ENCODE peak calls at places on chromosome 9, in nine cellular contexts. One of them, this sample, is unnamed.
A peak's percentile ranks its signal among the peaks of the same experiment; 100 is the strongest.

GRCh38 chr9:72038890-72039410 is 21.5 kb downstream of the C9orf57 start:
- DNase-seq in anterior cingulate cortex: peak; percentile 54
- DNase-seq in activated T-cell treated with anti-CD3 and anti-CD28 coated beads, Interleukin-2, amount 50 U/mL, for 1 hour: peak; percentile 63
- DNase-seq in NCI-H1417: peak; percentile 95
- DNase-seq in T-cell: peak; percentile 49
- DNase-seq in NCI-H2081: peak; percentile 52
- DNase-seq in activated effector memory CD4-positive, alpha-beta T cell treated with Interleukin-2 at 50 U/mL for 16 hours: peak; percentile 35
- DNase-seq in activated CD4-positive, alpha-beta T cell treated with anti-CD3 and anti-CD28 coated beads for 1 hour: peak; percentile 34
- DNase-seq in breast epithelium: peak; percentile 41
- DNase-seq in this sample: peak; percentile 46

GRCh38 chr9:127680226-127680625 is 26.6 kb upstream of the CFAP157 start:
- DNase-seq in anterior cingulate cortex: no peak
- DNase-seq in activated T-cell treated with anti-CD3 and anti-CD28 coated beads, Interleukin-2, amount 50 U/mL, for 1 hour: no peak
- DNase-seq in NCI-H1417: no peak
- DNase-seq in T-cell: no peak
- DNase-seq in NCI-H2081: no peak
- DNase-seq in activated effector memory CD4-positive, alpha-beta T cell treated with Interleukin-2 at 50 U/mL for 16 hours: no peak
- DNase-seq in activated CD4-positive, alpha-beta T cell treated with anti-CD3 and anti-CD28 coated beads for 1 hour: no peak
- DNase-seq in breast epithelium: no peak
- DNase-seq in this sample: no peak

GRCh38 chr9:2427016-2427891 is 194.3 kb upstream of the VLDLR start:
- DNase-seq in anterior cingulate cortex: no peak
- DNase-seq in activated T-cell treated with anti-CD3 and anti-CD28 coated beads, Interleukin-2, amount 50 U/mL, for 1 hour: no peak
- DNase-seq in NCI-H1417: peak; percentile 73
- DNase-seq in T-cell: no peak
- DNase-seq in NCI-H2081: no peak
- DNase-seq in activated effector memory CD4-positive, alpha-beta T cell treated with Interleukin-2 at 50 U/mL for 16 hours: no peak
- DNase-seq in activated CD4-positive, alpha-beta T cell treated with anti-CD3 and anti-CD28 coated beads for 1 hour: no peak
- DNase-seq in breast epithelium: peak; percentile 46
- DNase-seq in this sample: no peak

GRCh38 chr9:4106744-4107143 is 193.1 kb downstream of the GLIS3 start:
- DNase-seq in anterior cingulate cortex: no peak
- DNase-seq in activated T-cell treated with anti-CD3 and anti-CD28 coated beads, Interleukin-2, amount 50 U/mL, for 1 hour: no peak
- DNase-seq in NCI-H1417: no peak
- DNase-seq in T-cell: no peak
- DNase-seq in NCI-H2081: no peak
- DNase-seq in activated effector memory CD4-positive, alpha-beta T cell treated with Interleukin-2 at 50 U/mL for 16 hours: no peak
- DNase-seq in activated CD4-positive, alpha-beta T cell treated with anti-CD3 and anti-CD28 coated beads for 1 hour: no peak
- DNase-seq in breast epithelium: no peak
- DNase-seq in this sample: no peak

GRCh38 chr9:79682076-79682736 is 110.4 kb downstream of the TLE4 start:
- DNase-seq in anterior cingulate cortex: no peak
- DNase-seq in activated T-cell treated with anti-CD3 and anti-CD28 coated beads, Interleukin-2, amount 50 U/mL, for 1 hour: no peak
- DNase-seq in NCI-H1417: peak; percentile 25
- DNase-seq in T-cell: no peak
- DNase-seq in NCI-H2081: no peak
- DNase-seq in activated effector memory CD4-positive, alpha-beta T cell treated with Interleukin-2 at 50 U/mL for 16 hours: no peak
- DNase-seq in activated CD4-positive, alpha-beta T cell treated with anti-CD3 and anti-CD28 coated beads for 1 hour: no peak
- DNase-seq in breast epithelium: no peak
- DNase-seq in this sample: no peak

GRCh38 chr9:133594310-133594709 is 14.9 kb downstream of the FAM163B start:
- DNase-seq in anterior cingulate cortex: no peak
- DNase-seq in activated T-cell treated with anti-CD3 and anti-CD28 coated beads, Interleukin-2, amount 50 U/mL, for 1 hour: no peak
- DNase-seq in NCI-H1417: no peak
- DNase-seq in T-cell: no peak
- DNase-seq in NCI-H2081: no peak
- DNase-seq in activated effector memory CD4-positive, alpha-beta T cell treated with Interleukin-2 at 50 U/mL for 16 hours: no peak
- DNase-seq in activated CD4-positive, alpha-beta T cell treated with anti-CD3 and anti-CD28 coated beads for 1 hour: no peak
- DNase-seq in breast epithelium: no peak
- DNase-seq in this sample: no peak

GRCh38 chr9:15317836-15318235 is 10.8 kb upstream of the TTC39B start:
- DNase-seq in anterior cingulate cortex: no peak
- DNase-seq in activated T-cell treated with anti-CD3 and anti-CD28 coated beads, Interleukin-2, amount 50 U/mL, for 1 hour: no peak
- DNase-seq in NCI-H1417: no peak
- DNase-seq in T-cell: no peak
- DNase-seq in NCI-H2081: no peak
- DNase-seq in activated effector memory CD4-positive, alpha-beta T cell treated with Interleukin-2 at 50 U/mL for 16 hours: no peak
- DNase-seq in activated CD4-positive, alpha-beta T cell treated with anti-CD3 and anti-CD28 coated beads for 1 hour: no peak
- DNase-seq in breast epithelium: no peak
- DNase-seq in this sample: no peak

GRCh38 chr9:15211994-15212501 is 95.0 kb downstream of the TTC39B start:
- DNase-seq in anterior cingulate cortex: no peak
- DNase-seq in activated T-cell treated with anti-CD3 and anti-CD28 coated beads, Interleukin-2, amount 50 U/mL, for 1 hour: no peak
- DNase-seq in NCI-H1417: no peak
- DNase-seq in T-cell: no peak
- DNase-seq in NCI-H2081: no peak
- DNase-seq in activated effector memory CD4-positive, alpha-beta T cell treated with Interleukin-2 at 50 U/mL for 16 hours: no peak
- DNase-seq in activated CD4-positive, alpha-beta T cell treated with anti-CD3 and anti-CD28 coated beads for 1 hour: no peak
- DNase-seq in breast epithelium: no peak
- DNase-seq in this sample: no peak

GRCh38 chr9:124197177-124198095 is 60.3 kb upstream of the NEK6 start:
- DNase-seq in anterior cingulate cortex: no peak
- DNase-seq in activated T-cell treated with anti-CD3 and anti-CD28 coated beads, Interleukin-2, amount 50 U/mL, for 1 hour: no peak
- DNase-seq in NCI-H1417: no peak
- DNase-seq in T-cell: no peak
- DNase-seq in NCI-H2081: no peak
- DNase-seq in activated effector memory CD4-positive, alpha-beta T cell treated with Interleukin-2 at 50 U/mL for 16 hours: no peak
- DNase-seq in activated CD4-positive, alpha-beta T cell treated with anti-CD3 and anti-CD28 coated beads for 1 hour: no peak
- DNase-seq in breast epithelium: no peak
- DNase-seq in this sample: no peak

GRCh38 chr9:89418882-89419641 is 78.9 kb downstream of the SEMA4D start:
- DNase-seq in anterior cingulate cortex: no peak
- DNase-seq in activated T-cell treated with anti-CD3 and anti-CD28 coated beads, Interleukin-2, amount 50 U/mL, for 1 hour: peak; percentile 71
- DNase-seq in NCI-H1417: no peak
- DNase-seq in T-cell: peak; percentile 61
- DNase-seq in NCI-H2081: no peak
- DNase-seq in activated effector memory CD4-positive, alpha-beta T cell treated with Interleukin-2 at 50 U/mL for 16 hours: peak; percentile 72
- DNase-seq in activated CD4-positive, alpha-beta T cell treated with anti-CD3 and anti-CD28 coated beads for 1 hour: peak; percentile 64
- DNase-seq in breast epithelium: no peak
- DNase-seq in this sample: peak; percentile 69

GRCh38 chr9:136544549-136545064 is 1.2 kb downstream of the NOTCH1 start:
- DNase-seq in anterior cingulate cortex: peak; percentile 92
- DNase-seq in activated T-cell treated with anti-CD3 and anti-CD28 coated beads, Interleukin-2, amount 50 U/mL, for 1 hour: peak; percentile 63
- DNase-seq in NCI-H1417: peak; percentile 52
- DNase-seq in T-cell: peak; percentile 50
- DNase-seq in NCI-H2081: no peak
- DNase-seq in activated effector memory CD4-positive, alpha-beta T cell treated with Interleukin-2 at 50 U/mL for 16 hours: peak; percentile 37
- DNase-seq in activated CD4-positive, alpha-beta T cell treated with anti-CD3 and anti-CD28 coated beads for 1 hour: peak; percentile 37
- DNase-seq in breast epithelium: no peak
- DNase-seq in this sample: peak; percentile 39

GRCh38 chr9:99680191-99680590 is 141.5 kb upstream of the NR4A3 start:
- DNase-seq in anterior cingulate cortex: no peak
- DNase-seq in activated T-cell treated with anti-CD3 and anti-CD28 coated beads, Interleukin-2, amount 50 U/mL, for 1 hour: no peak
- DNase-seq in NCI-H1417: no peak
- DNase-seq in T-cell: no peak
- DNase-seq in NCI-H2081: no peak
- DNase-seq in activated effector memory CD4-positive, alpha-beta T cell treated with Interleukin-2 at 50 U/mL for 16 hours: no peak
- DNase-seq in activated CD4-positive, alpha-beta T cell treated with anti-CD3 and anti-CD28 coated beads for 1 hour: no peak
- DNase-seq in breast epithelium: no peak
- DNase-seq in this sample: no peak

GRCh38 chr9:37121881-37122280 is 1.5 kb downstream of the ZCCHC7 start:
- DNase-seq in anterior cingulate cortex: no peak
- DNase-seq in activated T-cell treated with anti-CD3 and anti-CD28 coated beads, Interleukin-2, amount 50 U/mL, for 1 hour: no peak
- DNase-seq in NCI-H1417: no peak
- DNase-seq in T-cell: no peak
- DNase-seq in NCI-H2081: no peak
- DNase-seq in activated effector memory CD4-positive, alpha-beta T cell treated with Interleukin-2 at 50 U/mL for 16 hours: no peak
- DNase-seq in activated CD4-positive, alpha-beta T cell treated with anti-CD3 and anti-CD28 coated beads for 1 hour: no peak
- DNase-seq in breast epithelium: no peak
- DNase-seq in this sample: no peak

GRCh38 chr9:124444166-124444565 is 6.1 kb upstream of the ADGRD2 start:
- DNase-seq in anterior cingulate cortex: no peak
- DNase-seq in activated T-cell treated with anti-CD3 and anti-CD28 coated beads, Interleukin-2, amount 50 U/mL, for 1 hour: no peak
- DNase-seq in NCI-H1417: no peak
- DNase-seq in T-cell: no peak
- DNase-seq in NCI-H2081: no peak
- DNase-seq in activated effector memory CD4-positive, alpha-beta T cell treated with Interleukin-2 at 50 U/mL for 16 hours: no peak
- DNase-seq in activated CD4-positive, alpha-beta T cell treated with anti-CD3 and anti-CD28 coated beads for 1 hour: no peak
- DNase-seq in breast epithelium: no peak
- DNase-seq in this sample: no peak

GRCh38 chr9:21777701-21778100 is 24.7 kb upstream of the MTAP start:
- DNase-seq in anterior cingulate cortex: no peak
- DNase-seq in activated T-cell treated with anti-CD3 and anti-CD28 coated beads, Interleukin-2, amount 50 U/mL, for 1 hour: no peak
- DNase-seq in NCI-H1417: no peak
- DNase-seq in T-cell: no peak
- DNase-seq in NCI-H2081: no peak
- DNase-seq in activated effector memory CD4-positive, alpha-beta T cell treated with Interleukin-2 at 50 U/mL for 16 hours: no peak
- DNase-seq in activated CD4-positive, alpha-beta T cell treated with anti-CD3 and anti-CD28 coated beads for 1 hour: no peak
- DNase-seq in breast epithelium: no peak
- DNase-seq in this sample: no peak

GRCh38 chr9:4946937-4947336 is 38.1 kb upstream of the JAK2 start:
- DNase-seq in anterior cingulate cortex: no peak
- DNase-seq in activated T-cell treated with anti-CD3 and anti-CD28 coated beads, Interleukin-2, amount 50 U/mL, for 1 hour: no peak
- DNase-seq in NCI-H1417: no peak
- DNase-seq in T-cell: no peak
- DNase-seq in NCI-H2081: no peak
- DNase-seq in activated effector memory CD4-positive, alpha-beta T cell treated with Interleukin-2 at 50 U/mL for 16 hours: no peak
- DNase-seq in activated CD4-positive, alpha-beta T cell treated with anti-CD3 and anti-CD28 coated beads for 1 hour: no peak
- DNase-seq in breast epithelium: no peak
- DNase-seq in this sample: no peak

GRCh38 chr9:136645903-136646754 is 16.6 kb upstream of the EGFL7 start:
- DNase-seq in anterior cingulate cortex: no peak
- DNase-seq in activated T-cell treated with anti-CD3 and anti-CD28 coated beads, Interleukin-2, amount 50 U/mL, for 1 hour: no peak
- DNase-seq in NCI-H1417: no peak
- DNase-seq in T-cell: no peak
- DNase-seq in NCI-H2081: no peak
- DNase-seq in activated effector memory CD4-positive, alpha-beta T cell treated with Interleukin-2 at 50 U/mL for 16 hours: no peak
- DNase-seq in activated CD4-positive, alpha-beta T cell treated with anti-CD3 and anti-CD28 coated beads for 1 hour: no peak
- DNase-seq in breast epithelium: no peak
- DNase-seq in this sample: no peak

GRCh38 chr9:94980947-94981632 is 254.6 kb downstream of the AOPEP start:
- DNase-seq in anterior cingulate cortex: no peak
- DNase-seq in activated T-cell treated with anti-CD3 and anti-CD28 coated beads, Interleukin-2, amount 50 U/mL, for 1 hour: no peak
- DNase-seq in NCI-H1417: peak; percentile 26
- DNase-seq in T-cell: no peak
- DNase-seq in NCI-H2081: no peak
- DNase-seq in activated effector memory CD4-positive, alpha-beta T cell treated with Interleukin-2 at 50 U/mL for 16 hours: no peak
- DNase-seq in activated CD4-positive, alpha-beta T cell treated with anti-CD3 and anti-CD28 coated beads for 1 hour: no peak
- DNase-seq in breast epithelium: no peak
- DNase-seq in this sample: no peak

GRCh38 chr9:117744390-117744789 is 40.2 kb downstream of the TLR4 start:
- DNase-seq in anterior cingulate cortex: no peak
- DNase-seq in activated T-cell treated with anti-CD3 and anti-CD28 coated beads, Interleukin-2, amount 50 U/mL, for 1 hour: no peak
- DNase-seq in NCI-H1417: no peak
- DNase-seq in T-cell: no peak
- DNase-seq in NCI-H2081: no peak
- DNase-seq in activated effector memory CD4-positive, alpha-beta T cell treated with Interleukin-2 at 50 U/mL for 16 hours: no peak
- DNase-seq in activated CD4-positive, alpha-beta T cell treated with anti-CD3 and anti-CD28 coated beads for 1 hour: no peak
- DNase-seq in breast epithelium: no peak
- DNase-seq in this sample: no peak

GRCh38 chr9:20853866-20854265 is 169.8 kb downstream of the FOCAD start:
- DNase-seq in anterior cingulate cortex: no peak
- DNase-seq in activated T-cell treated with anti-CD3 and anti-CD28 coated beads, Interleukin-2, amount 50 U/mL, for 1 hour: no peak
- DNase-seq in NCI-H1417: peak; percentile 12
- DNase-seq in T-cell: no peak
- DNase-seq in NCI-H2081: no peak
- DNase-seq in activated effector memory CD4-positive, alpha-beta T cell treated with Interleukin-2 at 50 U/mL for 16 hours: no peak
- DNase-seq in activated CD4-positive, alpha-beta T cell treated with anti-CD3 and anti-CD28 coated beads for 1 hour: no peak
- DNase-seq in breast epithelium: no peak
- DNase-seq in this sample: no peak

GRCh38 chr9:70683841-70684240 is 269.4 kb upstream of the KLF9 start:
- DNase-seq in anterior cingulate cortex: no peak
- DNase-seq in activated T-cell treated with anti-CD3 and anti-CD28 coated beads, Interleukin-2, amount 50 U/mL, for 1 hour: no peak
- DNase-seq in NCI-H1417: no peak
- DNase-seq in T-cell: no peak
- DNase-seq in NCI-H2081: no peak
- DNase-seq in activated effector memory CD4-positive, alpha-beta T cell treated with Interleukin-2 at 50 U/mL for 16 hours: no peak
- DNase-seq in activated CD4-positive, alpha-beta T cell treated with anti-CD3 and anti-CD28 coated beads for 1 hour: no peak
- DNase-seq in breast epithelium: no peak
- DNase-seq in this sample: no peak

GRCh38 chr9:36341936-36342577 is 58.0 kb downstream of the RNF38 start:
- DNase-seq in anterior cingulate cortex: no peak
- DNase-seq in activated T-cell treated with anti-CD3 and anti-CD28 coated beads, Interleukin-2, amount 50 U/mL, for 1 hour: no peak
- DNase-seq in NCI-H1417: no peak
- DNase-seq in T-cell: no peak
- DNase-seq in NCI-H2081: no peak
- DNase-seq in activated effector memory CD4-positive, alpha-beta T cell treated with Interleukin-2 at 50 U/mL for 16 hours: no peak
- DNase-seq in activated CD4-positive, alpha-beta T cell treated with anti-CD3 and anti-CD28 coated beads for 1 hour: no peak
- DNase-seq in breast epithelium: no peak
- DNase-seq in this sample: no peak

GRCh38 chr9:135224286-135224871 is 136.9 kb downstream of the OLFM1 start:
- DNase-seq in anterior cingulate cortex: no peak
- DNase-seq in activated T-cell treated with anti-CD3 and anti-CD28 coated beads, Interleukin-2, amount 50 U/mL, for 1 hour: no peak
- DNase-seq in NCI-H1417: no peak
- DNase-seq in T-cell: no peak
- DNase-seq in NCI-H2081: no peak
- DNase-seq in activated effector memory CD4-positive, alpha-beta T cell treated with Interleukin-2 at 50 U/mL for 16 hours: no peak
- DNase-seq in activated CD4-positive, alpha-beta T cell treated with anti-CD3 and anti-CD28 coated beads for 1 hour: no peak
- DNase-seq in breast epithelium: no peak
- DNase-seq in this sample: no peak

GRCh38 chr9:137353223-137354152 is 51.4 kb upstream of the NRARP start:
- DNase-seq in anterior cingulate cortex: no peak
- DNase-seq in activated T-cell treated with anti-CD3 and anti-CD28 coated beads, Interleukin-2, amount 50 U/mL, for 1 hour: no peak
- DNase-seq in NCI-H1417: no peak
- DNase-seq in T-cell: no peak
- DNase-seq in NCI-H2081: no peak
- DNase-seq in activated effector memory CD4-positive, alpha-beta T cell treated with Interleukin-2 at 50 U/mL for 16 hours: no peak
- DNase-seq in activated CD4-positive, alpha-beta T cell treated with anti-CD3 and anti-CD28 coated beads for 1 hour: no peak
- DNase-seq in breast epithelium: no peak
- DNase-seq in this sample: no peak

GRCh38 chr9:93290495-93291434 is 106.8 kb downstream of the WNK2 start:
- DNase-seq in anterior cingulate cortex: no peak
- DNase-seq in activated T-cell treated with anti-CD3 and anti-CD28 coated beads, Interleukin-2, amount 50 U/mL, for 1 hour: no peak
- DNase-seq in NCI-H1417: no peak
- DNase-seq in T-cell: no peak
- DNase-seq in NCI-H2081: no peak
- DNase-seq in activated effector memory CD4-positive, alpha-beta T cell treated with Interleukin-2 at 50 U/mL for 16 hours: no peak
- DNase-seq in activated CD4-positive, alpha-beta T cell treated with anti-CD3 and anti-CD28 coated beads for 1 hour: no peak
- DNase-seq in breast epithelium: no peak
- DNase-seq in this sample: no peak

GRCh38 chr9:38047301-38048251 is 21.5 kb downstream of the SHB start:
- DNase-seq in anterior cingulate cortex: peak; percentile 19
- DNase-seq in activated T-cell treated with anti-CD3 and anti-CD28 coated beads, Interleukin-2, amount 50 U/mL, for 1 hour: no peak
- DNase-seq in NCI-H1417: peak; percentile 49
- DNase-seq in T-cell: no peak
- DNase-seq in NCI-H2081: peak; percentile 30
- DNase-seq in activated effector memory CD4-positive, alpha-beta T cell treated with Interleukin-2 at 50 U/mL for 16 hours: no peak
- DNase-seq in activated CD4-positive, alpha-beta T cell treated with anti-CD3 and anti-CD28 coated beads for 1 hour: no peak
- DNase-seq in breast epithelium: peak; percentile 88
- DNase-seq in this sample: no peak

GRCh38 chr9:101465330-101465915 is 29.8 kb upstream of the ALDOB start:
- DNase-seq in anterior cingulate cortex: no peak
- DNase-seq in activated T-cell treated with anti-CD3 and anti-CD28 coated beads, Interleukin-2, amount 50 U/mL, for 1 hour: no peak
- DNase-seq in NCI-H1417: peak; percentile 47
- DNase-seq in T-cell: no peak
- DNase-seq in NCI-H2081: peak; percentile 23
- DNase-seq in activated effector memory CD4-positive, alpha-beta T cell treated with Interleukin-2 at 50 U/mL for 16 hours: no peak
- DNase-seq in activated CD4-positive, alpha-beta T cell treated with anti-CD3 and anti-CD28 coated beads for 1 hour: no peak
- DNase-seq in breast epithelium: no peak
- DNase-seq in this sample: no peak

GRCh38 chr9:123933401-123933800 is 3.5 kb upstream of the DENND1A start:
- DNase-seq in anterior cingulate cortex: no peak
- DNase-seq in activated T-cell treated with anti-CD3 and anti-CD28 coated beads, Interleukin-2, amount 50 U/mL, for 1 hour: no peak
- DNase-seq in NCI-H1417: no peak
- DNase-seq in T-cell: no peak
- DNase-seq in NCI-H2081: no peak
- DNase-seq in activated effector memory CD4-positive, alpha-beta T cell treated with Interleukin-2 at 50 U/mL for 16 hours: no peak
- DNase-seq in activated CD4-positive, alpha-beta T cell treated with anti-CD3 and anti-CD28 coated beads for 1 hour: no peak
- DNase-seq in breast epithelium: no peak
- DNase-seq in this sample: no peak

GRCh38 chr9:136054798-136055714 is 40.0 kb downstream of the NACC2 start:
- DNase-seq in anterior cingulate cortex: no peak
- DNase-seq in activated T-cell treated with anti-CD3 and anti-CD28 coated beads, Interleukin-2, amount 50 U/mL, for 1 hour: no peak
- DNase-seq in NCI-H1417: no peak
- DNase-seq in T-cell: no peak
- DNase-seq in NCI-H2081: no peak
- DNase-seq in activated effector memory CD4-positive, alpha-beta T cell treated with Interleukin-2 at 50 U/mL for 16 hours: no peak
- DNase-seq in activated CD4-positive, alpha-beta T cell treated with anti-CD3 and anti-CD28 coated beads for 1 hour: no peak
- DNase-seq in breast epithelium: no peak
- DNase-seq in this sample: no peak

GRCh38 chr9:124366476-124367220 is 48.6 kb downstream of the PSMB7 start:
- DNase-seq in anterior cingulate cortex: no peak
- DNase-seq in activated T-cell treated with anti-CD3 and anti-CD28 coated beads, Interleukin-2, amount 50 U/mL, for 1 hour: no peak
- DNase-seq in NCI-H1417: no peak
- DNase-seq in T-cell: no peak
- DNase-seq in NCI-H2081: no peak
- DNase-seq in activated effector memory CD4-positive, alpha-beta T cell treated with Interleukin-2 at 50 U/mL for 16 hours: no peak
- DNase-seq in activated CD4-positive, alpha-beta T cell treated with anti-CD3 and anti-CD28 coated beads for 1 hour: no peak
- DNase-seq in breast epithelium: no peak
- DNase-seq in this sample: no peak

GRCh38 chr9:130159814-130160670 is 12.2 kb upstream of the NCS1 start:
- DNase-seq in anterior cingulate cortex: no peak
- DNase-seq in activated T-cell treated with anti-CD3 and anti-CD28 coated beads, Interleukin-2, amount 50 U/mL, for 1 hour: no peak
- DNase-seq in NCI-H1417: peak; percentile 86
- DNase-seq in T-cell: no peak
- DNase-seq in NCI-H2081: no peak
- DNase-seq in activated effector memory CD4-positive, alpha-beta T cell treated with Interleukin-2 at 50 U/mL for 16 hours: no peak
- DNase-seq in activated CD4-positive, alpha-beta T cell treated with anti-CD3 and anti-CD28 coated beads for 1 hour: no peak
- DNase-seq in breast epithelium: no peak
- DNase-seq in this sample: no peak

This sample was measured in CD4-positive, alpha-beta memory T cell.